ENCODE peak calls at places on chromosomes 11 and 22, in four cellular contexts. E, F, Z and A are unnamed samples.

GRCh38 chr11:79006854-79007253 is 432.2 kb upstream of the NARS2 start:
- DNase-seq in E (no peak), F (no peak), Z (no peak), A (no peak)

GRCh38 chr11:123217897-123218296 is 22.8 kb upstream of the CLMP start:
- DNase-seq in F (no peak), Z (no peak), E (no peak), A (peak)

GRCh38 chr22:31867386-31868153 is 76.8 kb upstream of the YWHAH start:
- DNase-seq in Z (no peak), F (no peak), E (no peak), A (peak)

GRCh38 chr22:33835196-33835788 is 85.0 kb downstream of the LARGE1 start:
- DNase-seq in E (no peak), Z (no peak), F (no peak), A (peak)

GRCh38 chr11:108561535-108561991 is 32.0 kb downstream of the EXPH5 start:
- DNase-seq in E (no peak), F (no peak), Z (no peak), A (no peak)

GRCh38 chr11:93614111-93614784 is 47.2 kb upstream of the CEP295 start:
- DNase-seq in Z (peak), F (peak), E (no peak), A (peak)

GRCh38 chr11:122984186-122985011 is 2.8 kb upstream of the BSX start:
- DNase-seq in E (no peak), F (no peak), Z (no peak), A (peak)

GRCh38 chr22:38186429-38186828 is 4.8 kb upstream of the PLA2G6 start:
- DNase-seq in F (no peak), E (no peak), Z (no peak), A (no peak)

GRCh38 chr22:30183861-30184278 is 62.7 kb downstream of the LIF start:
- DNase-seq in E (peak), F (no peak), Z (no peak), A (no peak)

GRCh38 chr11:60835472-60835871 is 6.4 kb upstream of the CCDC86 start:
- DNase-seq in F (no peak), Z (no peak), E (no peak), A (no peak)

GRCh38 chr11:9506489-9507343 is 45.9 kb downstream of the ZNF143 start:
- DNase-seq in E (peak), Z (peak), F (peak), A (peak)

GRCh38 chr11:123190504-123190903 is 4.5 kb downstream of the CLMP start:
- DNase-seq in Z (no peak), F (no peak), E (no peak), A (no peak)

GRCh38 chr11:79321282-79321681 is 119.5 kb downstream of the TENM4 start:
- DNase-seq in E (no peak), F (no peak), Z (no peak), A (no peak)

GRCh38 chr22:40544758-40545157 is 91.8 kb downstream of the MRTFA start:
- DNase-seq in Z (no peak), E (no peak), F (no peak), A (no peak)
- TF ChIP-seq REST in Z (no peak), E (no peak), F (no peak), A (no peak)

GRCh38 chr11:133343951-133344350 is 188.3 kb downstream of the OPCML start:
- DNase-seq in E (no peak), F (no peak), Z (no peak), A (no peak)
- TF ChIP-seq REST in E (no peak), F (no peak), Z (no peak), A (no peak)

GRCh38 chr11:65013692-65014145 is 241 bp upstream of the ARL2 start:
- DNase-seq in F (no peak), Z (no peak), E (peak), A (peak)
- TF ChIP-seq REST in F (no peak), Z (no peak), E (no peak), A (no peak)

DNA sequence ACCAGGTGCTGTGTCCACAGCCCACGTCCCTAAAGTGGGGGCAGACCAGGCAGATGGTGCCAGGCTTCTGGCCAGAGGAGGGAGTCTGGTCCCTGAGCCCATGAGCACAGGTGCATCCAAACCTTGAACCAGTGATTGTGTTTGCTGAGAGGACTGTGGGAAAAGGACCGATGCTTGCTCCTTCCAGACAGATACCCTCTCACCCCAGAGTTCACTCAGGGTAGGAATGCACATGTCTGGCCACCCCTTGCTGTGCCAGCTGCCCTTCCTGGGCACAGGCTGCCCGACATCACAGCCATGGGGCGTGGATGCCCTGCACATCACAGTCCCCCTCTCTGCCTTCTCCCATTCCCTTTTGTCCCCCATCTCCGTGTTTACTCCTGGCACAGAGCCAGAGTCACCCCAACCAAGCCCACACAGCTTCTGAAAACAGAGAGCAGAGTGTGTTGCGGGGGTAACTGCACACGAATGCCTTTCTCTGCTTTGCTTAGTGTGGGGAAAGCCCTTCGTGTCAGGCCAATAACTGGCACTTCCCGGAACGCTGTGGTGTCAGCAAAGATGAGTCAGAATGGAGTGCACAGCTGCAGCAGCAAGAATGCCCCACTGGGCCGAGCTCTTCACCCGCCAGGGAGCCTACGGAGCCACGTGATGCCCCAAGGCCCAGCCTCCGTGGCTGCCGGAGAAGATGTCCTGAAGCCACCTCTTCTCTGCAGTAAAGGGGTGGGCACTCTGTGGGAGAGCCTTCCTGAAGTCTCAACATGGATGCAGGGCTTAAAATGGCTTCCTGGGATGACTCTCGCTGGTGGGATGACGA is 7.6 kb downstream of the CARS1 start:
- DNase-seq in E (peak), Z (no peak), F (peak), A (no peak)
- TF ChIP-seq REST in E (no peak), Z (no peak), F (no peak), A (no peak)